ENCODE peak calls at places on chromosomes 11 and 22, in four cellular contexts. I is AG09309; P is CD4-positive, CD25-positive, alpha-beta regulatory T cell; T is astrocyte of the spinal cord. J is an unnamed sample.

GRCh38 chr11:73404048-73404447 is 27.8 kb downstream of the RELT start:
- DNase-seq in I (no peak), P (no peak), T (peak; percentile 29), J (peak; percentile 69)

GRCh38 chr22:38311331-38311635 is 6.0 kb downstream of the CSNK1E start:
- DNase-seq in I (no peak), P (peak; percentile 45), T (no peak), J (no peak)

GRCh38 chr11:27350503-27350902 is 12.5 kb downstream of the CCDC34 start:
- DNase-seq in I (no peak), P (no peak), T (peak; percentile 8), J (no peak)

GRCh38 chr11:60838132-60838531 is 3.8 kb upstream of the CCDC86 start:
- DNase-seq in I (no peak), P (no peak), T (no peak), J (no peak)

GRCh38 chr11:2213384-2213842 is 41.8 kb upstream of the TH start:
- DNase-seq in I (no peak), P (peak; percentile 58), T (no peak), J (peak; percentile 23)

GRCh38 chr11:45663486-45664375 is 1.7 kb downstream of the CHST1 start:
- DNase-seq in I (no peak), P (no peak), T (peak; percentile 18), J (peak; percentile 40)

GRCh38 chr11:106101797-106102196 is 24.3 kb downstream of the AASDHPPT start:
- DNase-seq in I (no peak), P (no peak), T (peak; percentile 39), J (no peak)

GRCh38 chr11:2558402-2558801 is 113.6 kb downstream of the KCNQ1 start:
- DNase-seq in I (no peak), P (no peak), T (no peak), J (peak; percentile 3)

GRCh38 chr11:107699371-107700348 is 12.2 kb downstream of the SLN start:
- DNase-seq in I (no peak), P (no peak), T (no peak), J (no peak)

GRCh38 chr11:88102595-88102929 is 72.7 kb downstream of the RAB38 start:
- DNase-seq in I (peak; percentile 57), P (no peak), T (no peak), J (no peak)

GRCh38 chr11:67373916-67374570 is 645 bp upstream of the CLCF1 start:
- DNase-seq in I (peak; percentile 97), P (peak; percentile 62), T (peak; percentile 96), J (peak; percentile 85)

GRCh38 chr11:3367221-3367620 is 11.7 kb downstream of the ZNF195 start:
- DNase-seq in I (no peak), P (no peak), T (no peak), J (no peak)

GRCh38 chr11:69374110-69374981 is 80.4 kb downstream of the MYEOV start:
- DNase-seq in I (no peak), P (no peak), T (no peak), J (no peak)

GRCh38 chr22:50104149-50104548 is 14.3 kb downstream of the MOV10L1 start:
- DNase-seq in I (no peak), P (peak; percentile 14), T (no peak), J (no peak)

GRCh38 chr11:78451371-78452150 is 33.9 kb upstream of the GAB2 start:
- DNase-seq in I (no peak), P (no peak), T (no peak), J (peak; percentile 23)

GRCh38 chr11:10366568-10367331 is 61.9 kb downstream of the ADM start:
- DNase-seq in I (peak; percentile 72), P (peak; percentile 72), T (peak; percentile 94), J (peak; percentile 76)

GRCh38 chr11:87215236-87215635 is 177.5 kb downstream of the TMEM135 start:
- DNase-seq in I (no peak), P (no peak), T (no peak), J (no peak)

GRCh38 chr11:19598456-19598855 is 114.2 kb upstream of the NAV2 start:
- DNase-seq in I (no peak), P (no peak), T (no peak), J (no peak)

GRCh38 chr22:45970709-45971388 is 6.1 kb downstream of the WNT7B start:
- DNase-seq in I (no peak), P (no peak), T (peak; percentile 74), J (no peak)
- H3K4me3 ChIP-seq in I (peak overlapping the region; percentile 39), P (no peak overlapping the region), T (peak overlapping the region; percentile 56), J (no peak overlapping the region)

DNA sequence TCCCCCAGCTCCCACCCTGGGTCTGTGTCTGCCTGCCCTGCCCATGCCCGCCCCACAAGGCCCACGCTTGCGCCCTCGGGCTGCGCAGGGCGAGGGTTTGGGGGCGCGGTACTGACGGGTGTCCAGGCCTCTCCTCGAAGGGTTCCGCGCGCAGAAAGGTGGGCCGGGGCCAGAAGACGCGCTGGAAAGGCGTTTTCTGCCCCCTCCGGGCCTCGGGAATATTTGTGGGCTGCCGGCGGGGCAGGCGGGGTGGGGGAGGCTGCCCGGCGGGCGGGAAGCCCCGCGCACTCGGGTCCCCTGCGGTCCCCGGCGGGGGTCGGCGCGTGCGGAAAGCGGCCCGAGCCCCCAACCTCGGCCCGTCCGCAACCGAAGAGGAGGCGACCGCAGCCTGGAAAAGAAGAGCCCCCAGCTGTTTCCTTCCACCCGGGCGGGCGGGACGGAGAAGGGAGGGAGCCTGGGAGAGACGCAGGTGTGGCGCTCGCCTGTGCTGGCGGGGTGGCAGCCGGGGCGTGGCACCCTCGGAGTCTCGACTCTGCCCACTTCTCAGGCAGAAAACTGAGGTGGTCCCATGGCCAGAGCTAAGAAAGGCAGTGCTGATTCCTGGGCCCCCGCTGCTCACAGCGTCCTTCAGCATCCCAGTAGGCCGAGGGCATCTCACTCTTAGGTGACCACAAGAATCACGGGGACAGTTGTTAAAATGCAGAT is 59.0 kb downstream of the THAP12 start:
- DNase-seq in I (no peak), P (no peak), T (no peak), J (no peak)
- H3K4me3 ChIP-seq in I (no peak overlapping the region), P (no peak overlapping the region), T (no peak overlapping the region), J (no peak overlapping the region)

GRCh38 chr22:25059438-25059837 is 106.9 kb downstream of the KIAA1671 start:
- DNase-seq in I (no peak), P (no peak), T (no peak), J (no peak)
- H3K4me3 ChIP-seq in I (no peak overlapping the region), P (no peak overlapping the region), T (no peak overlapping the region), J (no peak overlapping the region)

GRCh38 chr11:122097419-122098001 is 18.5 kb downstream of the BLID start:
- DNase-seq in I (no peak), P (no peak), T (peak; percentile 75), J (no peak)
- H3K4me3 ChIP-seq in I (peak overlapping the region; percentile 69), P (no peak overlapping the region), T (peak overlapping the region; percentile 85), J (no peak overlapping the region)

DNA sequence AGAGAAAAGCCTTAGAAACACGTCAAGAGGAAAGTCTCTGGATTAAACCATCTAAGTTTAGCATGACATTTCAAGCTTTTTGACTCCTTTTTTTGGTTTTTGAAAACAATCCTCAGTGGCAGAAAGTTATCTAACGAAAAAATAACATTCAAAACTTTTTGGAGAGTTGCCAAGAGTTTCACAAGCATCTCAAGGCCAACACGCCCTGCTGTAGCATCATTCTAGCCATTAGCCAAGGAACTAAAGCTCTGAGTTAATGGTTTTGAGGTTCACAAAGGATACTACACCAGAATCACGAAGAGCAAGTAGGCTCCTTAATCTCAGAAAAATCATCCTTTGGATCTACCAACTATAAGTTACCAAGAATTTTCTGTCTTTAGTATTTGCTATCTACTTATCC is 94.8 kb downstream of the PICALM start:
- DNase-seq in I (no peak), P (no peak), T (no peak), J (no peak)
- H3K4me3 ChIP-seq in I (no peak overlapping the region), P (no peak overlapping the region), T (no peak overlapping the region), J (no peak overlapping the region)

GRCh38 chr22:24428751-24429410 is 1.5 kb downstream of the ADORA2A start:
- DNase-seq in I (no peak), P (peak; percentile 34), T (no peak), J (peak; percentile 25)

GRCh38 chr22:24426436-24426835 is 963 bp upstream of the ADORA2A start:
- DNase-seq in I (no peak), P (no peak), T (no peak), J (no peak)

GRCh38 chr22:24429411-24430365 is 2.3 kb downstream of the ADORA2A start:
- DNase-seq in I (no peak), P (peak; percentile 74), T (peak; percentile 52), J (peak; percentile 70)

GRCh38 chr22:24426859-24427499 is 420 bp upstream of the ADORA2A start:
- DNase-seq in I (no peak), P (no peak), T (no peak), J (no peak)

GRCh38 chr22:24427500-24428164 is at the start of gene ADORA2A:
- DNase-seq in I (no peak), P (peak; percentile 93), T (no peak), J (peak; percentile 59)
- H3K4me3 ChIP-seq in I (no peak within 1 kb of the TSS), P (peak within 1 kb of the TSS; percentile 98), T (no peak within 1 kb of the TSS), J (no peak within 1 kb of the TSS)

GRCh38 chr11:35162795-35163194 is 23.8 kb downstream of the CD44 start:
- DNase-seq in I (no peak), P (no peak), T (no peak), J (no peak)
- H3K4me3 ChIP-seq in I (no peak overlapping the region), P (peak overlapping the region; percentile 70), T (no peak overlapping the region), J (no peak overlapping the region)

GRCh38 chr22:40504285-40505249 is 132.0 kb downstream of the MRTFA start:
- DNase-seq in I (no peak), P (no peak), T (no peak), J (no peak)

GRCh38 chr22:40499187-40499753 is 128.9 kb downstream of the SGSM3 start:
- DNase-seq in I (peak; percentile 97), P (no peak), T (peak; percentile 98), J (no peak)

GRCh38 chr22:40502919-40503318 is 132.5 kb downstream of the SGSM3 start:
- DNase-seq in I (no peak), P (no peak), T (no peak), J (no peak)

GRCh38 chr22:40498454-40499186 is 128.2 kb downstream of the SGSM3 start:
- DNase-seq in I (peak; percentile 59), P (no peak), T (peak; percentile 92), J (no peak)
- H3K4me3 ChIP-seq in I (no peak overlapping the region), P (no peak overlapping the region), T (no peak overlapping the region), J (no peak overlapping the region)

GRCh38 chr22:37284807-37285355 is 2.6 kb downstream of the CYTH4 start:
- DNase-seq in I (no peak), P (peak; percentile 72), T (no peak), J (peak; percentile 53)

GRCh38 chr22:37282385-37282677 is at the start of gene CYTH4:
- DNase-seq in I (no peak), P (peak; percentile 83), T (no peak), J (peak; percentile 66)

GRCh38 chr22:37283393-37283937 is 1.2 kb downstream of the CYTH4 start:
- DNase-seq in I (no peak), P (no peak), T (no peak), J (no peak)

GRCh38 chr22:37285937-37286336 is 3.6 kb downstream of the CYTH4 start:
- DNase-seq in I (no peak), P (no peak), T (no peak), J (no peak)

DNA sequence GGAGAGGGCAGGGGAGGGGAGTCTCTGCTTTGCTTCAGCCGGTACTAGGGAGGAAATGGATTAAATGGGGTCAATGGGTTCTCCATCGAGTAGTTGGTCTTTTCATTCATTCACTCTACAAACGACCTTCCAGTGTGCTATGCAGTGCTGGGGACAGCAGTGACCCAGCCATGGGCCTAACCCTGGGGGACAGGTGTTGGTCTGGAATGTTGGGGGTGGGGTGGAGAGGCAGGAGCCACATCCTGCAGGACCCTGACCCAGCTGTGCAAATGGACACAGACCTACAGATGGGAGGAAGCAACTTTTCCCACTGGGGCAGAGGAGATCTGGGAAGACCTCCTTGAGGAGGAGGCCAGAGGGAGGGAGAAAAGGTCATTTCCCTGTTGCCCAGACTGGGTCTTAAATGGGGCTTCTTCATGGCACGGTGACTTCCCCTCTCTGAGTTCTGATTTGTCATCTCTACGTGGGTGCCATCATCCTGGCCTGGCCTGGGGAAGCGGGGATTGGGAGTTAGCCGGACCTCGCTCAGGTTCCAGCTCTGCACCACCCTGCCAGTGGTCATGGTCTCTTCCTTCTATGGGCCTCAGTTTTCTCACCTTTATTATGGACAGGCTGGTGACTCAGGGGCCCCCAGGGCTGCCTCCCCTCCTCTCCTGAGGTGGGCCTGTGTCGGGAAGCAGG is 2.0 kb downstream of the CYTH4 start:
- DNase-seq in I (no peak), P (no peak), T (no peak), J (no peak)
- H3K4me3 ChIP-seq in I (no peak overlapping the region), P (peak overlapping the region; percentile 88), T (no peak overlapping the region), J (peak overlapping the region; percentile 26)

J was measured in right lobe of liver.